ENCODE peak calls at places on chromosomes 4 and X, in four cellular contexts. Q is Peyer's patch, J is upper lobe of left lung, H is AG09309. E is an unnamed sample.

GRCh38 chr4:82753238-82753637 is 45.4 kb downstream of the SCD5 start:
- DNase-seq in Q (no peak), J (no peak), H (no peak), E (no peak)

GRCh38 chrX:28988246-28988645 is 401.0 kb downstream of the IL1RAPL1 start:
- DNase-seq in Q (no peak), J (no peak), H (no peak), E (no peak)

GRCh38 chrX:26922278-26922677 is 540.9 kb downstream of the PPP4R3C start:
- DNase-seq in Q (no peak), J (no peak), H (no peak), E (no peak)

GRCh38 chr4:78171482-78171881 is 114.4 kb downstream of the FRAS1 start:
- DNase-seq in Q (no peak), J (no peak), H (no peak), E (no peak)

GRCh38 chrX:67614414-67614813 is 70.6 kb downstream of the AR start:
- DNase-seq in Q (no peak), J (no peak), H (peak; percentile 18), E (no peak)

GRCh38 chr4:146834263-146835034 is 111.2 kb downstream of the TTC29 start:
- DNase-seq in Q (no peak), J (no peak), H (no peak), E (no peak)

GRCh38 chrX:19389217-19389616 is 45.5 kb downstream of the PDHA1 start:
- DNase-seq in Q (no peak), J (peak; percentile 27), H (no peak), E (peak; percentile 13)

GRCh38 chr4:99825272-99825671 is 8.6 kb downstream of the DAPP1 start:
- DNase-seq in Q (no peak), J (no peak), H (no peak), E (no peak)

GRCh38 chrX:11663875-11664210 is 1.9 kb downstream of the ARHGAP6 start:
- DNase-seq in Q (no peak), J (no peak), H (no peak), E (no peak)

GRCh38 chr4:54607067-54607466 is 50.7 kb upstream of the KIT start:
- DNase-seq in Q (no peak), J (peak; percentile 22), H (no peak), E (no peak)

GRCh38 chrX:103663921-103664320 is 22.6 kb downstream of the MORF4L2 start:
- DNase-seq in Q (no peak), J (no peak), H (no peak), E (no peak)
- TF ChIP-seq CTCF in Q (no peak), J (no peak), H (no peak), E (no peak)

GRCh38 chr4:183533698-183534097 is 28.8 kb downstream of the ING2 start:
- DNase-seq in Q (no peak), J (no peak), H (no peak), E (no peak)
- TF ChIP-seq CTCF in Q (no peak), J (no peak), H (no peak), E (no peak)

DNA sequence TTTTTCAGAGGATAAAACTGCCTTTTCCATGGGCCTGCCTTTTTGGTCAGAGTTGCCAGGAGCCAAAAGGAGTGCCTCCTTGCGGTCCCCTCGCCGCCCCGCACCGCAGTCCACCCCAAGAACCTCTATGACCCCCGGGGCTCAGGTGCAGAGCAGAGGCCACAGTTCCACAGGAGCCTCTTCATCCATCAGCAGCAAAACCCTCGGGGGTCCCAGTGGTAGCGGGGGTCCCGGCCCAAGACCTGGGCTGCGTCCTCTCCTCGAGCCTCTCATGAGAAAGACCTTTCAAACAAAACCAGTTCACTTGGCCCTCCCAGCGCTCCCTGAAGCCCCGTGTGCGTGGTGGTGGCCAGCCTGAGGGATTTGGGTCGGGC is 16.8 kb downstream of the ZFYVE28 start:
- DNase-seq in Q (no peak), J (no peak), H (no peak), E (no peak)
- TF ChIP-seq CTCF in Q (no peak), J (no peak), H (no peak), E (no peak)

GRCh38 chrX:31266172-31267076 is 194.6 kb upstream of the FTHL17 start:
- DNase-seq in Q (peak; percentile 71), J (peak; percentile 64), H (no peak), E (peak; percentile 87)
- TF ChIP-seq CTCF in Q (no peak), J (no peak), H (no peak), E (peak; percentile 9)

DNA sequence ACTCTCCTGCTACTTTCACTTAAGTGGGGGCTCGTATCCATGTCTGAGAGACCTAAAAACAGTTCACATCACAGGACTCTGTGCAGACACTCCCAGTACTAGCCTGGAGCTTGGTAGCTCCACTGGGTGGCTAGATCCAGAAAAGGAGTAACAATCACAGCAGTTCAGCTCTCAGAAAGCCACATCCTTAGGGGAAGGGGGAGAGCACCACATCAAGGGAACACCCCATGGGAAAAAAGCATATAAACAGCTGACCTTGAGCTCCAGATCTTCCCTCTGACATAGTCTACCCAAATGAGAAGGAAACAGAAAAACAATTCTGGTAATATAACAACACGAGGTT is 175.8 kb downstream of the FAM13A start:
- DNase-seq in Q (no peak), J (no peak), H (no peak), E (no peak)
- TF ChIP-seq CTCF in Q (no peak), J (no peak), H (no peak), E (no peak)

DNA sequence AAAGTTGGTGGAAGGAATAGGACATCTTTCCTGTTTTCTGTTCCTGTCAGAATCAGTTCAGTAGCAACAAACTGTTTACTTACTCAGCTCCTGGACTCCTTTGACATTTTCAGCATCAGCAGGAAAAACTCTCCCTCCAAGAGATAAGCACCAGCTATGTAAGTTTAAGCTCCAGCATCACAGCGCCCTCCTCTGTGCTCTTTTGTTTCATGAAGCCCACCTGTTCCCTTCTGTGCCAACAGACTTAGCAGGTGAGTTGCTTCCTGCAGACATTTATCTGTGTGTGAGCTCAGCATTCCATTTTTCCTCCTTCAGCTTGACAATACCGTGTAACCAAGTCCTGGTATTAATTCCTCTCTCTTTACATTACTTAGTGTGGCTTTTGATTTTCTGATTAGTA is 644.1 kb upstream of the AGA start:
- DNase-seq in Q (no peak), J (no peak), H (no peak), E (no peak)
- TF ChIP-seq CTCF in Q (no peak), J (no peak), H (no peak), E (no peak)

GRCh38 chr4:186116698-186117097 is 12.2 kb downstream of the FAM149A start:
- DNase-seq in Q (no peak), J (no peak), H (no peak), E (no peak)

GRCh38 chr4:186118582-186118981 is 14.1 kb downstream of the FAM149A start:
- DNase-seq in Q (no peak), J (no peak), H (no peak), E (no peak)
- TF ChIP-seq CTCF in Q (no peak), J (no peak), H (no peak), E (no peak)

DNA sequence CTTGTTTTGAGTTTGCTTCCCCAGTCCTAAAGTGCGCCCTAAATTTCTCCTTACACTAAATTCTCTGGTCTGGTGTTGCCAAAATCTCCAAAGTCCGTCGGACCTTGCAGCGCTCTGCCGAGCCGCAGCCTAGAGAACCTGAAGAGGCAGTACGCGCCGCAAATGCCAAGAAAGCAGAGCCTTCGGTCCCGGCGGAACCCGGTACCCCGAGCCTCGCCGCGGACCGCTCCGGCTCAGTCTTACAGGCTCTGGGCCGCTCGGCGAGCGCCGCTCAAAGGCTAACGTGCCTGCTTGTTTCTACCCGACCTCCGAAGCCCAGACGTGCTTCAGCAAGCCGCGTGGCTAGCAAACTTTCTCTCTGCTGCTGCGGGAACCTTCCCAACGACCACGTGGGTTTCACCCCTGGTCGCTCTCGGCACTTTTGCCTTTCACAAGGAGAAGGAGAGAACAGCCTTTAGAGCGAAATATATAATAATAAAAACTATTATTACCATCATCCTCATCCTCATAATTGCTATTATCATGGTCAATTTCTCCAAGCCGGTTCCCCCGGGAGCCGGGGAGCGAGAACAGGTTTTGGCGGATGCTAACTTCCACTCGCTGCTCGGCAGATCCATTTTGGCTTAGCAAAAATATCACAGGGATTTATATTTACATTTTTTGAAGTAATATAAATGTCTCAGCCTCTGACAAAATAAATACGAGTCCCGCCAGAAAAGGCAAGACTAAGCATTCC is 2.2 kb upstream of the HTR2C start:
- DNase-seq in Q (no peak), J (no peak), H (no peak), E (no peak)
- TF ChIP-seq CTCF in Q (no peak), J (no peak), H (no peak), E (no peak)

GRCh38 chr4:41125558-41126311 is 88.6 kb downstream of the APBB2 start:
- DNase-seq in Q (no peak), J (no peak), H (no peak), E (no peak)
- TF ChIP-seq CTCF in Q (no peak), J (no peak), H (no peak), E (no peak)

DNA sequence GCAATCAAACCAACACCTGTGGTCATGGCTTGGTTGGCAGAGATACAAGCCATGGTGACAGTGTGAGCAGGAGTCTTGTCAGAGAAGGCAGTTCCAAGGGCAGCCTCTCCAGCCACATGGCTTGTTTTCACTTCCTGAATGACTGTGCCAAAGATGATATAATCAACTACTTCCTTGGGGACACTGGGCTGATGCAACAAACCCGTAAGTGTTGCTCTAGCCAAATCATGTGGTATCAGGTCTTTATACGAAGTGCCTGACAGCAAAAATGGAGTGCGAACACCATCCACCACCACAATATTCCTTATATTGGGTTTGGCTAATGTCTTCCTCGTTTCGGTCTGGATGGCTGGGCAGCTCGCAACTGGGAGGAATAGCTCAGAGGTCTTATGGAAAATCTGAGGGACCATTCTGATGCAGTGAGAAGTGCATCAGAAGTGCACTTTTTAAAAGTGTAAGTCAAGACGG is 922.0 kb downstream of the NLGN4X start:
- DNase-seq in Q (no peak), J (no peak), H (no peak), E (no peak)
- TF ChIP-seq CTCF in Q (no peak), J (no peak), H (no peak), E (no peak)